ENCODE peak calls at places on chromosomes 6 and 20, in nine cellular contexts. U, F, C, A, H, R, Y, I and V are unnamed samples.

GRCh38 chr6:49202923-49203322 is 260.1 kb downstream of the MMUT start:
- DNase-seq in I (peak; percentile 29), C (no peak), R (no peak), A (no peak), H (peak; percentile 45), U (no peak), Y (no peak), F (no peak), V (no peak)

GRCh38 chr20:54366669-54367068 is 108.7 kb upstream of the DOK5 start:
- DNase-seq in H (no peak), U (no peak), Y (no peak), I (no peak), A (no peak), C (no peak), R (no peak), F (no peak), V (no peak)

GRCh38 chr6:26284537-26285142 is 80.4 kb upstream of the BTN3A2 start:
- DNase-seq in A (peak; percentile 67), C (peak; percentile 47), F (peak; percentile 76), H (no peak), I (peak; percentile 30), U (no peak), Y (no peak), R (peak; percentile 20), V (peak; percentile 53)

GRCh38 chr6:710601-711571 is 17.9 kb upstream of the EXOC2 start:
- DNase-seq in R (peak; percentile 76), A (peak; percentile 66), H (no peak), Y (no peak), I (peak; percentile 73), U (peak; percentile 33), F (peak; percentile 87), C (no peak), V (peak; percentile 41)

GRCh38 chr6:136076496-136076895 is 173.6 kb downstream of the MTFR2 start:
- DNase-seq in C (no peak), Y (no peak), A (no peak), F (no peak), H (no peak), U (no peak), R (no peak), I (no peak), V (no peak)

GRCh38 chr6:127855542-127856159 is 45.2 kb downstream of the THEMIS start:
- DNase-seq in R (no peak), I (peak; percentile 11), C (no peak), Y (no peak), A (peak; percentile 45), F (peak; percentile 64), U (no peak), H (no peak), V (peak; percentile 27)

GRCh38 chr20:37524221-37524700 is 3.2 kb downstream of the NNAT start:
- DNase-seq in F (no peak), U (no peak), C (no peak), I (no peak), A (no peak), H (no peak), Y (no peak), R (no peak), V (no peak)

GRCh38 chr6:31822038-31822821 is 5.3 kb upstream of the HSPA1B start:
- DNase-seq in F (peak; percentile 92), A (peak; percentile 75), Y (no peak), R (peak; percentile 78), U (peak; percentile 75), C (peak; percentile 92), H (peak; percentile 61), I (peak; percentile 68), V (peak; percentile 91)

GRCh38 chr6:118791499-118791898 is 102.5 kb upstream of the ASF1A start:
- DNase-seq in A (no peak), Y (no peak), I (no peak), F (no peak), U (no peak), R (no peak), C (no peak), H (no peak), V (no peak)

GRCh38 chr20:59783020-59784010 is 150.1 kb downstream of the SYCP2 start:
- DNase-seq in Y (no peak), A (peak; percentile 53), H (no peak), R (no peak), C (no peak), U (no peak), F (peak; percentile 35), I (peak; percentile 26), V (peak; percentile 32)